ENCODE peak calls at places on chromosomes 3 and 15, in ten cellular contexts. R is GM12878, Z is breast epithelium, I is SK-N-SH, V is fibroblast of lung, A is sigmoid colon, T is OCI-LY7, G is spleen, S is psoas muscle, J is tibial nerve. C is an unnamed sample.

GRCh38 chr3:181694805-181695660 is 16.7 kb upstream of the SOX2 start:
- DNase-seq in A (peak; percentile 78), I (no peak), J (peak; percentile 47), Z (peak; percentile 72), V (peak; percentile 57), S (peak; percentile 68), G (peak; percentile 71), T (no peak), R (no peak), C (peak; percentile 87)

GRCh38 chr15:31202953-31203352 is 101.4 kb upstream of the TRPM1 start:
- DNase-seq in V (no peak), I (no peak), A (no peak), T (peak; percentile 80), R (no peak), S (no peak), Z (no peak), G (no peak), J (no peak), C (no peak)

GRCh38 chr15:72911658-72912057 is 128.1 kb upstream of the ADPGK start:
- DNase-seq in G (no peak), S (no peak), I (no peak), A (no peak), T (no peak), R (no peak), J (no peak), V (no peak), Z (no peak), C (no peak)

GRCh38 chr3:89679686-89680085 is 572.3 kb downstream of the EPHA3 start:
- DNase-seq in I (no peak), S (no peak), G (no peak), A (no peak), R (no peak), Z (no peak), T (no peak), J (no peak), V (no peak), C (no peak)

GRCh38 chr15:89419370-89419984 is 76.9 kb downstream of the RHCG start:
- DNase-seq in I (no peak), V (peak; percentile 18), Z (no peak), J (no peak), T (peak; percentile 14), A (no peak), S (no peak), R (no peak), G (no peak), C (no peak)

GRCh38 chr15:70245932-70246622 is 148.4 kb upstream of the TLE3 start:
- DNase-seq in A (peak; percentile 69), R (peak; percentile 30), Z (peak; percentile 38), S (no peak), I (no peak), V (peak; percentile 56), T (no peak), J (no peak), G (peak; percentile 75), C (peak; percentile 77)

GRCh38 chr3:8658326-8659212 is 14.0 kb upstream of the SSUH2 start:
- DNase-seq in Z (peak; percentile 62), A (no peak), J (peak; percentile 76), S (peak; percentile 51), T (peak; percentile 85), V (peak; percentile 90), R (peak; percentile 45), G (peak; percentile 71), I (peak; percentile 67), C (peak; percentile 91)

GRCh38 chr3:182500294-182500693 is 293.0 kb upstream of the ATP11B start:
- DNase-seq in R (no peak), V (no peak), A (no peak), S (no peak), T (no peak), Z (no peak), G (no peak), J (no peak), I (no peak), C (no peak)

GRCh38 chr15:96807361-96807760 is 476.9 kb downstream of the NR2F2 start:
- DNase-seq in A (no peak), R (no peak), Z (no peak), G (no peak), I (no peak), T (no peak), V (no peak), S (no peak), J (no peak), C (no peak)

GRCh38 chr3:66177026-66177425 is 43.8 kb upstream of the SLC25A26 start:
- DNase-seq in S (no peak), Z (no peak), T (no peak), A (no peak), J (no peak), R (no peak), V (no peak), G (no peak), I (no peak), C (no peak)

GRCh38 chr3:197749315-197749600 is 425 bp upstream of the FYTTD1 start:
- DNase-seq in V (peak; percentile 66), T (peak; percentile 83), G (no peak), S (no peak), A (no peak), Z (no peak), J (no peak), I (peak; percentile 83), R (no peak), C (no peak)

GRCh38 chr3:195040094-195040493 is 230.9 kb downstream of the XXYLT1 start:
- DNase-seq in I (no peak), G (no peak), T (peak; percentile 44), Z (peak; percentile 37), S (no peak), R (no peak), J (no peak), V (no peak), A (no peak), C (peak; percentile 61)

DNA sequence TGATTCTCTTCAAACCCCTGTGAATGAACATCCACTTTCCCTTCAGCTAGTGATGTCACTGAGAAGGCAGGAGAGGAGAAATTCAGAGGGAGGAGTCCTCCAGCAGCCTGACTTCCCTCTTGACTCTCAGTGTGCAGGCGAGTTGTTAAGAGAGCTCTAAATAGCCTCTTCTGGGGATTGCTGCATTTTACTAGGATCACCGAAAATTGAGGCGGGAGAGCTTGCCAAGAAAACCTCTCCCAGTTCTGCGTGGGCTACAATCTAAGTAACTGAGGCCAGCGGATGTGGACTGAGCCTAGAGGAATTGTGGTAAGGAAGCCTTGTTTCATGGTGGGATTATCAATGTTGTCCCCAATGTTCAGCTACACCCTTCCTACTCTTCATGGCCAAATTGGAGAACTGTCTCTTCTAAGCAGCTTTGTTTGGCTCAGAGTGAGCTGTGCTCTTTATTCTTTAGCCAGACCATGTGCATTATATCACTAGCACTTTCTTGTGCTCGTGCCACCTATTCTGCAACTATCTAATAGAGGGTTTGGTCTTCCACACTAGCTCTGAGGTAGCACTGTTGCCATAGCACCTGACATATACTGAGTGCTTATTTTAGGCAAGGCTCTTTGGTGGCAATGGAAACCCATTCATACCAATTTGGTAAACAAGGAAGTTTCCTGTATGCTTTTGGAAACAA is 394.1 kb upstream of the C2CD4B start:
- DNase-seq in T (no peak), S (peak; percentile 46), G (no peak), J (no peak), Z (no peak), A (no peak), R (no peak), I (no peak), V (peak; percentile 70), C (no peak)
- H3K27ac ChIP-seq in T (no peak overlapping the region), S (peak overlapping the region; percentile 4), G (no peak overlapping the region), J (peak overlapping the region; percentile 28), Z (peak overlapping the region; percentile 22), A (no peak overlapping the region), R (no peak overlapping the region), I (no peak overlapping the region), V (no peak overlapping the region), C (no peak overlapping the region)

GRCh38 chr15:63195257-63196023 is 6.0 kb downstream of the RAB8B start:
- DNase-seq in I (no peak), V (no peak), J (no peak), S (no peak), G (no peak), A (peak; percentile 71), R (no peak), Z (no peak), T (no peak), C (no peak)
- TF ChIP-seq CTCF in I (no peak), V (no peak), J (no peak), S (no peak), G (no peak), A (no peak), R (no peak), Z (no peak), T (no peak), C (no peak)

GRCh38 chr15:65373163-65373651 is 4.6 kb downstream of the IGDCC3 start:
- DNase-seq in G (peak; percentile 39), T (no peak), S (no peak), J (no peak), Z (no peak), A (no peak), R (no peak), I (no peak), V (no peak), C (peak; percentile 26)
- H3K4me1 ChIP-seq in G (peaks cover 10% of the 10 kb centered on the region), T (no peaks in the 10 kb centered on the region), S (peaks cover 8% of the 10 kb centered on the region), J (peaks cover 21% of the 10 kb centered on the region), Z (peaks cover 2% of the 10 kb centered on the region), A (peaks cover 23% of the 10 kb centered on the region), R (no peaks in the 10 kb centered on the region), I (no peaks in the 10 kb centered on the region), V (no peaks in the 10 kb centered on the region), C (peaks cover 7% of the 10 kb centered on the region)

GRCh38 chr15:80697316-80697715 is 2.2 kb downstream of the ABHD17C start:
- DNase-seq in I (no peak), R (no peak), T (no peak), Z (no peak), G (no peak), S (no peak), J (no peak), A (no peak), V (no peak), C (no peak)
- H3K27ac ChIP-seq in I (no peak overlapping the region), R (no peak overlapping the region), T (no peak overlapping the region), Z (no peak overlapping the region), G (no peak overlapping the region), S (no peak overlapping the region), J (peak overlapping the region; percentile 73), A (peak overlapping the region; percentile 86), V (no peak overlapping the region), C (peak overlapping the region; percentile 75)

DNA sequence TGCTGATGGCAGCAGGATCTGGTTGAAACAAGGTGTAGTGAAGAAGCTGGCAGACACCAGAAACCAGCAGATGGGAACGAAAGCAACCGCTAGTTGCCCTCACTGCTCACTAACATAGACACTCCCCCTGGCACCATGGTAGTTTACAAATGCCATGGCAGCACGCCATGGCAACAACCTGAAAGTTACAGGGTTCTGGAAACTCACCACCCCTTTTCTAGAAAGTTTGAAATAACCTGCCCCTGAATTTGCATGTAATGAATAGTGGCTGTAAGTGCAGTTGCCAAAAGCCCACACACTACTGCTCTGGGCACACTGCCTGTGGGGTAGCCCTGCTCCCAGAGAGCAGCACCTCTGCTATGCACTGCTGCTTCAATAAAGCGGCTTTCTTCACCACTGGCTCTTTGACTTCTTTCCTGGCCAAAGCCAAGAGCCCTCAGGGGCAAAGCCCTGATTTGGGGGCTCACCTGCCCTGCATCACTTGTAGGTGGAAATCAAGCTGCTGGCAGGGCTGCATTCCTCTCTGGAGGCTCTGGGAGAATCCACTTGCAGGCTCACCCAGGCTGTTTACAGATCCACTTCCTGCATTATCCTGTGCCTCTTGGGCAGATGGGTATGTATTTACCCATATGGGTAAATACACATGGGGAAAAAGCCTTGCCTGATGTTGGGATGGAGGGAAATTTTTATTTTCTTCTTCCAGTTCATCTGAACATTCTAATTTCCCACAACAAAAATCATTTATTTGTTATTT is 2.0 kb upstream of the GP9 start:
- DNase-seq in V (no peak), A (no peak), J (no peak), T (peak; percentile 25), I (no peak), S (no peak), Z (no peak), G (peak; percentile 45), R (peak; percentile 48), C (peak; percentile 61)
- TF ChIP-seq CTCF in V (no peak), A (no peak), J (no peak), T (no peak), I (no peak), S (no peak), Z (no peak), G (no peak), R (no peak), C (no peak)